ENCODE peak calls at places on chromosomes 12 and 14, in eight cellular contexts. K is GM23338; T is fibroblast of pulmonary artery; W is endodermal cell; V is testis; G is body of pancreas; S is CD8-positive, alpha-beta T cell; U is A549. M is an unnamed sample.
A peak's percentile ranks its signal among the peaks of the same experiment; 100 is the strongest.

GRCh38 chr12:116130431-116130830 is 147.1 kb downstream of the MED13L start:
- DNase-seq in K (no peak), T (no peak), W (no peak), V (no peak), G (no peak), S (no peak), U (no peak), M (no peak)

GRCh38 chr12:59389968-59390576 is 205.8 kb upstream of the SLC16A7 start:
- DNase-seq in K (peak; percentile 26), T (no peak), W (no peak), V (no peak), G (no peak), S (no peak), U (no peak), M (no peak)

GRCh38 chr14:64421166-64421565 is 33.0 kb downstream of the MTHFD1 start:
- DNase-seq in K (no peak), T (peak; percentile 83), W (no peak), V (no peak), G (no peak), S (no peak), U (peak; percentile 4), M (peak; percentile 81)

GRCh38 chr12:532908-533565 is 73.3 kb downstream of the B4GALNT3 start:
- DNase-seq in K (no peak), T (no peak), W (no peak), V (no peak), G (no peak), S (no peak), U (no peak), M (no peak)

GRCh38 chr14:43147480-43147879 is 1359.6 kb downstream of the FSCB start:
- DNase-seq in K (no peak), T (peak; percentile 6), W (no peak), V (no peak), G (no peak), S (no peak), U (no peak), M (no peak)

GRCh38 chr12:65609359-65609771 is 214.9 kb upstream of the HMGA2 start:
- DNase-seq in K (no peak), T (peak; percentile 80), W (no peak), V (no peak), G (no peak), S (no peak), U (peak; percentile 31), M (peak; percentile 61)

GRCh38 chr12:96416033-96416790 is 16.0 kb upstream of the CDK17 start:
- DNase-seq in K (no peak), T (peak; percentile 90), W (no peak), V (no peak), G (no peak), S (no peak), U (peak; percentile 55), M (peak; percentile 84)

GRCh38 chr14:106738075-106738474 is 1211.7 kb downstream of the TMEM121 start:
- DNase-seq in K (no peak), T (no peak), W (no peak), V (no peak), G (no peak), S (peak; percentile 61), U (no peak), M (no peak)

GRCh38 chr12:86257173-86257572 is 982 bp upstream of the MGAT4C start:
- DNase-seq in K (no peak), T (no peak), W (no peak), V (no peak), G (no peak), S (no peak), U (no peak), M (no peak)

GRCh38 chr14:93688239-93688666 is 100.0 kb downstream of the PRIMA1 start:
- DNase-seq in K (peak; percentile 95), T (no peak), W (peak; percentile 92), V (no peak), G (no peak), S (no peak), U (no peak), M (no peak)

GRCh38 chr14:100081997-100082625 is 16.9 kb downstream of the EVL start:
- DNase-seq in K (no peak), T (no peak), W (no peak), V (peak; percentile 4), G (no peak), S (peak; percentile 50), U (no peak), M (no peak)

GRCh38 chr12:15774819-15775218 is 14.4 kb downstream of the EPS8 start:
- DNase-seq in K (no peak), T (no peak), W (no peak), V (no peak), G (no peak), S (no peak), U (no peak), M (peak; percentile 36)

GRCh38 chr12:112308652-112309051 is 73.6 kb downstream of the HECTD4 start:
- DNase-seq in K (no peak), T (no peak), W (no peak), V (no peak), G (no peak), S (no peak), U (no peak), M (no peak)

GRCh38 chr14:51185754-51186153 is 54.3 kb upstream of the TMX1 start:
- DNase-seq in K (no peak), T (no peak), W (no peak), V (no peak), G (no peak), S (no peak), U (no peak), M (no peak)

GRCh38 chr14:94036328-94037167 is 10.4 kb downstream of the OTUB2 start:
- DNase-seq in K (peak; percentile 86), T (peak; percentile 74), W (peak; percentile 96), V (peak; percentile 86), G (peak; percentile 75), S (peak; percentile 83), U (peak; percentile 71), M (peak; percentile 80)

GRCh38 chr12:19833775-19834501 is 394.6 kb downstream of the AEBP2 start:
- DNase-seq in K (peak; percentile 8), T (peak; percentile 70), W (no peak), V (no peak), G (no peak), S (no peak), U (no peak), M (peak; percentile 78)

GRCh38 chr12:61536117-61536516 is 724.1 kb upstream of the USP15 start:
- DNase-seq in K (no peak), T (no peak), W (no peak), V (no peak), G (no peak), S (no peak), U (no peak), M (no peak)

GRCh38 chr12:61536525-61536924 is 723.7 kb upstream of the USP15 start:
- DNase-seq in K (no peak), T (no peak), W (no peak), V (no peak), G (no peak), S (no peak), U (no peak), M (no peak)

DNA sequence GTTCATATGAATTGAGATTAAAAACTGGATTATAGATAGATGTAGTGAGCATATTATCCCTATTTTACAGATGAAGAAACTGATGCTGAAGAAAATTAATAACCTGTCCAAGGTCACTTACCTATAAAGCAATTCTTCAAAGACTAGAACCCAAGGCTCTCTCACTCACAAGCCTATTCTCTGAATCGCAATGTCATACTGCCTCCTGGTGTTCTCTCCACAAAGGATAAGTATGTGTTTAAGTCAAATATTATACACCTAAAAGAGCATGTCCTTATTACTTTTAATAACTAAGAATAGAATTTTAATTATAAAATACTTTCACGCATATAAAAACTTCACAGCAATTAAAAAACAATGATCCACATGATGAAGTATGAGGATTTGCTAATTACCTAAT is 721.3 kb upstream of the USP15 start:
- DNase-seq in K (peak; percentile 70), T (no peak), W (peak; percentile 67), V (peak; percentile 38), G (no peak), S (no peak), U (peak; percentile 10), M (no peak)
- TF ChIP-seq CTCF in K (peak; percentile 76), T (no peak), W (peak; percentile 80), V (no peak), G (no peak), S (no peak), U (no peak), M (no peak)

GRCh38 chr14:91264151-91265150 is 19.9 kb upstream of the GPR68 start:
- DNase-seq in K (peak; percentile 65), T (no peak), W (peak; percentile 77), V (no peak), G (peak; percentile 38), S (peak; percentile 67), U (no peak), M (no peak)
- H3K4me3 ChIP-seq in K (peak overlapping the region; percentile 72), T (peak overlapping the region; percentile 21), W (peak overlapping the region; percentile 73), V (peak overlapping the region; percentile 51), G (no peak overlapping the region), S (no peak overlapping the region), U (peak overlapping the region; percentile 36), M (peak overlapping the region; percentile 33)

DNA sequence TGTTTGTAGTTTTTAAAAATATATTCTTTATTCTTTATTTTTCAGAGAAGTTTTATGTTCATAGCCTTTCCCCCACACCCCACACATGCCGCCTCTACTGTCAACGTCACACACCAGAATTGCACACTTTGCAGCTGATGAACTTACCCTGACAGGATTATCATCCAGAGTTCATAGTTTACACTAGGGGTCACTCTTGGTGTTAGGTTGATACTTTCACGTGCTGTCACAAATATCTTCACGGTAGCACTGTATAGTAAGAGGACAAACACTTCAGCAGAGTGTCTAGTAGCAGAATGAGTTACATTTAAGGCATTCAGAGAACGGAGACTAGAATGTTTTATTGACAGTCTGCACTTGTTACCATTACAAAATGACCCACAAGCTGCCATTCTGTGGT is 5.2 kb downstream of the DPPA3 start:
- DNase-seq in K (peak; percentile 59), T (no peak), W (no peak), V (no peak), G (no peak), S (no peak), U (peak; percentile 43), M (peak; percentile 8)
- TF ChIP-seq CTCF in K (peak; percentile 65), T (no peak), W (peak; percentile 85), V (no peak), G (peak; percentile 36), S (no peak), U (peak; percentile 47), M (no peak)

DNA sequence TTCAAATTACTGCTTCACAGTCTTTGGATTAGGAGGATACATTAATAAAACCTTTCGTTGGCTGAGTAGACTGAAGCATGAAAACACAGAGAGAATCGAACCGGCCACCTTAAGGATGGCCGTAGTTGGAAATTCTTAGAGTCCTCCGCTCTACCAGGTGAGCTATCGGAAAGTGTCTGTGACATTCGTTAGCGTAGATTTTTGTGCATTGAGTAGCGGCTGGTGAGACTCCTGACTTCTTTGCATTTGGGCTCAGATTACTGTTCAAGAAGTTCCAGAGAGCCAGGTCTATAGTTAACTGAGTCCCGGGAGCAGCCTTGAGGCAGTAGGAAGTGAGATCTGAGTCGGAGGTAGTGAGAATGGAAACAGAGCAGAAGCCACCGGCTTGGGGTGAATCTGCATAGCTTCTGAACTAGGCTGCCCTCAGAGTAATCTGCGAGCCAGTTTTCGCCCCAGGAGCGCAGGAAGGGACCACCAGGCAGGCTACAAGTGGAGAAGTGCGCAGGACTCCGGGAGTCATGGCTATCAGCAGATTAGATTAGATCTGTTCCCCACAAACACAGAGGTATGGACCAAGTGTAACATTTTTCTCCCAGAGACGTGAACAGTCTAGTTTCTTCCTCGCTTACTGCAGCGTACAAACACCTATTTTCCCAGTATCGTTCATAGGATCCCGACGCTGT is 11.0 kb downstream of the OR6S1 start:
- DNase-seq in K (peak; percentile 85), T (peak; percentile 52), W (peak; percentile 85), V (no peak), G (no peak), S (peak; percentile 62), U (peak; percentile 91), M (peak; percentile 82)
- H3K4me3 ChIP-seq in K (peak overlapping the region; percentile 74), T (peak overlapping the region; percentile 54), W (peak overlapping the region; percentile 94), V (peak overlapping the region; percentile 7), G (no peak overlapping the region), S (peak overlapping the region; percentile 55), U (peak overlapping the region; percentile 62), M (peak overlapping the region; percentile 39)